ENCODE peak calls at places on chromosomes 5 and 9, in four cellular contexts. X is endothelial cell; E is CD8-positive, alpha-beta T cell; O is AG10803. L is an unnamed sample.

GRCh38 chr5:180816608-180817534 is 14.3 kb upstream of the MGAT1 start:
- DNase-seq in O (no peak), E (peak; percentile 51), X (peak; percentile 54), L (no peak)

GRCh38 chr9:129852575-129852974 is 17.3 kb downstream of the USP20 start:
- DNase-seq in X (no peak), E (no peak), O (no peak), L (no peak)

GRCh38 chr9:77892171-77892570 is 139.4 kb downstream of the GNAQ start:
- DNase-seq in X (no peak), O (no peak), E (no peak), L (no peak)

GRCh38 chr5:90866333-90866732 is 307.7 kb downstream of the ADGRV1 start:
- DNase-seq in X (no peak), O (peak; percentile 32), E (no peak), L (no peak)

GRCh38 chr9:121013911-121014310 is 36.2 kb downstream of the C5 start:
- DNase-seq in X (no peak), O (no peak), E (no peak), L (no peak)

GRCh38 chr5:123036391-123037103 is at the start of gene PPIC:
- DNase-seq in X (peak; percentile 79), O (peak; percentile 80), E (no peak), L (peak; percentile 49)

GRCh38 chr9:74373348-74373747 is 123.8 kb upstream of the RORB start:
- DNase-seq in O (no peak), E (no peak), X (no peak), L (no peak)

GRCh38 chr5:132489871-132490483 is 596 bp downstream of the IRF1 start:
- DNase-seq in O (peak; percentile 41), E (no peak), X (no peak), L (no peak)

GRCh38 chr5:40871177-40871576 is 30.0 kb downstream of the CARD6 start:
- DNase-seq in E (no peak), X (no peak), O (no peak), L (no peak)

GRCh38 chr5:41415242-41415641 is 95.2 kb downstream of the PLCXD3 start:
- DNase-seq in X (no peak), O (no peak), E (no peak), L (no peak)

GRCh38 chr9:123460091-123460490 is 104.1 kb downstream of the CRB2 start:
- DNase-seq in O (peak; percentile 56), E (no peak), X (no peak), L (no peak)

GRCh38 chr5:18483386-18483785 is 849.1 kb downstream of the TAF11L14 start:
- DNase-seq in E (no peak), O (no peak), X (no peak), L (no peak)

GRCh38 chr9:108272350-108272899 is 583.4 kb downstream of the ACTL7B start:
- DNase-seq in O (peak; percentile 66), X (peak; percentile 34), E (no peak), L (no peak)

GRCh38 chr9:87537625-87538024 is 40.0 kb downstream of the DAPK1 start:
- DNase-seq in E (no peak), X (no peak), O (no peak), L (no peak)

GRCh38 chr9:32404856-32405255 is 20.4 kb downstream of the ACO1 start:
- DNase-seq in E (no peak), X (no peak), O (no peak), L (no peak)

GRCh38 chr9:38700695-38701094 is 19.2 kb downstream of the FAM240B start:
- DNase-seq in O (no peak), X (no peak), E (no peak), L (no peak)

GRCh38 chr5:68189613-68190012 is 25.9 kb upstream of the PIK3R1 start:
- DNase-seq in E (no peak), X (no peak), O (no peak), L (no peak)

GRCh38 chr9:21031818-21032203 is 371 bp upstream of the HACD4 start:
- DNase-seq in E (no peak), O (no peak), X (no peak), L (no peak)

GRCh38 chr9:2610985-2611384 is 10.6 kb upstream of the VLDLR start:
- DNase-seq in X (no peak), E (no peak), O (peak; percentile 55), L (no peak)

GRCh38 chr9:113912816-113913215 is 36.7 kb downstream of the ZNF618 start:
- DNase-seq in O (no peak), E (no peak), X (no peak), L (no peak)

GRCh38 chr9:120486347-120486746 is 93.6 kb downstream of the CDK5RAP2 start:
- DNase-seq in E (no peak), X (no peak), O (peak; percentile 83), L (no peak)

GRCh38 chr5:5315068-5315835 is 107.2 kb upstream of the ICE1 start:
- DNase-seq in E (no peak), O (no peak), X (no peak), L (no peak)

GRCh38 chr9:127390563-127390962 is 6.4 kb upstream of the SLC2A8 start:
- DNase-seq in O (no peak), E (no peak), X (no peak), L (no peak)

GRCh38 chr5:1666221-1666620 is 133.4 kb downstream of the MRPL36 start:
- DNase-seq in X (no peak), E (no peak), O (no peak), L (no peak)

GRCh38 chr9:131669234-131670172 is 70.4 kb downstream of the RAPGEF1 start:
- DNase-seq in O (no peak), E (peak; percentile 51), X (no peak), L (no peak)

GRCh38 chr9:131668057-131668438 is 71.8 kb downstream of the RAPGEF1 start:
- DNase-seq in X (no peak), O (no peak), E (no peak), L (no peak)

GRCh38 chr9:131667576-131667975 is 72.3 kb downstream of the RAPGEF1 start:
- DNase-seq in E (peak; percentile 53), O (peak; percentile 36), X (no peak), L (no peak)

GRCh38 chr9:131670247-131670681 is 69.6 kb downstream of the RAPGEF1 start:
- DNase-seq in O (no peak), E (no peak), X (no peak), L (no peak)

DNA sequence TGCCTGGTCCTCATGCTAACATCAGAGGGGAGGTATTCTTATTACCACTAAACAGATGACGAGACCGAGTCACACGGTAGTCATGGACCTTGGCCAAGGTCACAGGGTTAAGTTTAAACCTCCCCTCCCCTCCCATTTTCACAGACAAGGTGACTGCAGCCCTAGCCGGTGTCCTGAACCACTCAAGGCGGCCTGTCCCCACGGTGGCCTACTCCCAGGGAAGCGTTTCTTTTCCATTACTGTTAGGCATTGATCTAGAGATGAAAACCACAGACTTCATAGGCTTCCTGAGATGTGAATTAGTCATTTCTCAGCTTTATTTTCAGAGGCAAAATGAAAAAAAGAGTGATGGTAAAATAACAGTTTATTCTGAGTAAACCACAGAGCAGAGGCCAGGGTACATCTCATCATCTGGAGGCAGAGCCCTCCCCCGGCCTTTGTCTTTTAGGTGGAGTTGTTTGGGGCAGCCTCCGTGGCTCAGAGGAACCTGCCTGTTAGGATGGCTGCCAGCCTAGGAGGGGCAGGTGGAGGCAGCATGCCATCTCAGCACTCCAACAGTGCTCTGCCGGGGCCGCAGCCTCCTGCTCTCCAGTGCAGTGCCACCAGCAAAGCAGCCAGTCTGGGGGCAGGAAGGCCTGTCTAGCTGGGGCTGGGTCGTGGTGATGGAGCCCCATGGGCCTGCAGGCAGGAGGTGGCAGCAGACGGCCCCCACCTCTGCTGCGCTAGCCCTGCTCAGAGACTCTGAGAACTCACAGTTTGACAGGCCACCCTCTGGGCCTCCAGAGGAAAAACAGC is 71.2 kb downstream of the RAPGEF1 start:
- DNase-seq in E (peak; percentile 78), X (no peak), O (peak; percentile 52), L (no peak)
- TF ChIP-seq CTCF in E (no peak), X (no peak), O (no peak), L (no peak)

GRCh38 chr9:122265265-122265900 is 701 bp downstream of the MRRF start:
- DNase-seq in O (peak; percentile 26), E (no peak), X (no peak), L (no peak)

GRCh38 chr9:122262073-122262472 is 2.6 kb downstream of the RBM18 start:
- DNase-seq in O (no peak), X (no peak), E (no peak), L (no peak)

GRCh38 chr9:122263699-122264349 is 816 bp downstream of the RBM18 start:
- DNase-seq in E (no peak), X (no peak), O (peak; percentile 20), L (no peak)

GRCh38 chr9:122261469-122261881 is 3.2 kb downstream of the RBM18 start:
- DNase-seq in X (no peak), E (no peak), O (peak; percentile 82), L (no peak)

GRCh38 chr9:122264360-122265264 is at the start of the genes MRRF and RBM18:
- DNase-seq in X (peak; percentile 94), E (peak; percentile 94), O (peak; percentile 88), L (peak; percentile 65)
- TF ChIP-seq CTCF in X (no peak), E (no peak), O (no peak), L (no peak)

GRCh38 chr5:150024241-150024984 is 23.9 kb downstream of the HMGXB3 start:
- DNase-seq in X (no peak), O (no peak), E (no peak), L (no peak)
- TF ChIP-seq CTCF in X (no peak), O (peak; percentile 19), E (no peak), L (no peak)

DNA sequence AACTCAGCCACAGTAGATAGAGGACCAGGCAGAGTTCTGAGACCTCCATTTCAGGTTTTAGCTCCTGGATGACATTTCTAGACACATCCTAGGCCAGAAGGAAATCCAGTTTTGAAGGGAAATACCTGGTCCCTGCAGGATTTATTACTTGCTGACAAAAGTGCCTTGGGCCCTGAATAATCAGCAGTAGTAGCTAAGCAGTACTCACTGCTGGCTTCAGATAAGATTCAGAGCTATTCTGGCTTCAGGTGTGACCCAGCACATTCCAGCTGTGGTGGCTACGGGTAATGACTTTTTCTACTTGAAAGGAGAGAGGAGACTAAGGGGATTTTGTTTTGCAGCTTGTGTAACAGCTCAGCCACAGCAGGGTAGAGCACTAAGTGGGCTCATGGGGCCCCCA is 34.0 kb downstream of the NDUFAF2 start:
- DNase-seq in X (no peak), O (no peak), E (no peak), L (no peak)
- TF ChIP-seq CTCF in X (no peak), O (no peak), E (no peak), L (no peak)

L was measured in D721Med.